ENCODE peak calls at places on chromosomes 1 and 21, in five cellular contexts. M is GM12878, D is HL-60, H is HepG2, T is K562. Z is an unnamed sample.

GRCh38 chr1:25080294-25081209 is 150.5 kb upstream of the RUNX3 start:
- DNase-seq in M (no peak), D (peak), H (no peak), T (peak), Z (no peak)

GRCh38 chr1:201759194-201759814 is 69.7 kb upstream of the IPO9 start:
- DNase-seq in M (no peak), D (no peak), H (no peak), T (no peak), Z (no peak)

GRCh38 chr1:23530089-23530749 is 814 bp downstream of the E2F2 start:
- DNase-seq in M (no peak), D (no peak), H (no peak), T (peak), Z (no peak)

GRCh38 chr1:229768232-229768631 is 142.2 kb downstream of the URB2 start:
- DNase-seq in M (no peak), D (no peak), H (no peak), T (no peak), Z (no peak)

GRCh38 chr1:209755926-209756607 is at the start of gene TRAF3IP3:
- DNase-seq in M (peak), D (peak), H (no peak), T (no peak), Z (no peak)

GRCh38 chr1:160987359-160988062 is 32.9 kb upstream of the ITLN2 start:
- DNase-seq in M (no peak), D (no peak), H (no peak), T (no peak), Z (no peak)

GRCh38 chr1:26121854-26122773 is 10.5 kb downstream of the PDIK1L start:
- DNase-seq in M (no peak), D (no peak), H (no peak), T (no peak), Z (peak)

GRCh38 chr1:155064109-155064812 is 721 bp downstream of the EFNA4 start:
- DNase-seq in M (no peak), D (no peak), H (peak), T (peak), Z (peak)

GRCh38 chr1:39639333-39640130 is at the start of gene HEYL:
- DNase-seq in M (no peak), D (peak), H (peak), T (peak), Z (no peak)

GRCh38 chr1:182315157-182315556 is 76.4 kb downstream of the GLUL start:
- DNase-seq in M (no peak), D (no peak), H (no peak), T (peak), Z (no peak)

GRCh38 chr1:233627376-233627775 is 13.5 kb downstream of the KCNK1 start:
- DNase-seq in M (no peak), D (no peak), H (no peak), T (no peak), Z (no peak)

GRCh38 chr1:58909162-58909560 is 125.3 kb upstream of the JUN start:
- DNase-seq in M (no peak), D (no peak), H (no peak), T (no peak), Z (no peak)

GRCh38 chr1:166905136-166905535 is 29.1 kb upstream of the TADA1 start:
- DNase-seq in M (no peak), D (no peak), H (no peak), T (no peak), Z (no peak)

GRCh38 chr21:45401054-45401518 is 3.9 kb upstream of the COL18A1 start:
- DNase-seq in M (no peak), D (no peak), H (no peak), T (no peak), Z (no peak)

GRCh38 chr1:182113879-182114626 is 52.5 kb upstream of the ZNF648 start:
- DNase-seq in M (no peak), D (no peak), H (peak), T (no peak), Z (no peak)

GRCh38 chr1:203306089-203306969 is 1.0 kb downstream of the BTG2 start:
- DNase-seq in M (no peak), D (peak), H (peak), T (peak), Z (peak)

GRCh38 chr1:25837253-25837875 is 17.6 kb downstream of the MTFR1L start:
- DNase-seq in M (no peak), D (no peak), H (peak), T (no peak), Z (no peak)

GRCh38 chr1:7538849-7539771 is 232.0 kb upstream of the VAMP3 start:
- DNase-seq in M (no peak), D (no peak), H (no peak), T (no peak), Z (peak)

GRCh38 chr1:67831850-67832513 is 1.3 kb downstream of the GNG12 start:
- DNase-seq in M (no peak), D (no peak), H (no peak), T (peak), Z (peak)

GRCh38 chr1:229538945-229539344 is 19.6 kb downstream of the ABCB10 start:
- DNase-seq in M (no peak), D (no peak), H (no peak), T (no peak), Z (no peak)

GRCh38 chr1:25873120-25873519 is 2.4 kb downstream of the PAQR7 start:
- DNase-seq in M (no peak), D (no peak), H (peak), T (peak), Z (no peak)

GRCh38 chr1:52195161-52195560 is 53.3 kb downstream of the ZFYVE9 start:
- DNase-seq in M (no peak), D (no peak), H (no peak), T (no peak), Z (no peak)

GRCh38 chr21:36297938-36298572 is 21.9 kb upstream of the MORC3 start:
- DNase-seq in M (peak), D (peak), H (peak), T (peak), Z (no peak)

GRCh38 chr1:113898243-113898814 is 6.3 kb downstream of the AP4B1 start:
- DNase-seq in M (no peak), D (no peak), H (no peak), T (no peak), Z (no peak)

GRCh38 chr21:45410151-45410864 is 5.3 kb downstream of the COL18A1 start:
- DNase-seq in M (no peak), D (no peak), H (peak), T (peak), Z (no peak)

DNA sequence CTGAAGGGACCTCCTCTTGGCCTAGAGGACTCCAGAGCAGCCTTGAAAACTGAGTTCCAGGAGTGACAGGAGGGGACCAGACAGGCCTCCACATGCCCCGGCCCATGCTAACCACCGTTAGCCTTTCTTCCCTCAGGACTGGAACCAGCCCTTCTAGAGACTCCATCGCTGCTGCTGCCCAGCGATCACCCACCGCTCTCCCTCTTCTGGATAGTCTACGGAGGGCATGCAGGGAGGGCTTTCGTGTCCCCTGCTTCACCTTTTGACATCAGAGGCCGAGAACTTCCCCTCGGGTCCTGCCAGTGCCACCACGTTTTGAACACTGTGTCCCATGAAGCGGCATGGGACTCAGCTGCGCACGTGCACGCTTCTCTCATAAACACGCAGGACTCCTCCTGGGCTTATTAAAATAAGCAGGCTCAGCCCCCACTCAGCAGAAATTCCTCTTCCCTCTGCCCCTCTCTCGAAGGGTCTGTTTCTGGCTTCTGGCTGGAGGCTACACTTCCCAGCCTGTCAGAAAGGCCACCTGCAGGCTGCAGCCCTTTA is 26.6 kb downstream of the NPHP4 start:
- DNase-seq in M (no peak), D (no peak), H (no peak), T (no peak), Z (no peak)
- TF ChIP-seq GABPA in M (no peak), D (no peak), H (no peak), T (no peak), Z (no peak)

DNA sequence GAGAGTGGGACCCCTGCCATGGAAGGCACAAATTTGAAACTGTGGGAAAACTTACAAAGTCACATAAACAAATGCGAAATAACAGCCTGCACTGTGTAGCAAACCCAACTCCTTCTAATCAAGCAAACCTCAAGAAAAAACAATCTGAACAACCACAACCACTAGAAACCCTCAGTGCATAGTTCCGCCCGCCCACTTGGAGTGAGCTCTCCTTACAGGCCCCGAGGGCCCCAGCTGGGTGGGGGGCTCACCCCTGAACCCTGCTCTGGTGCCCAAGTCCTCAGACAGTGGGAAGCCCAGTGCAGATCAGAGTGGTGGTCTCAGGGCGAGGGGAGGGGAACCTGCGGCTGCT is 937 bp upstream of the MXRA8 start:
- DNase-seq in M (no peak), D (no peak), H (no peak), T (no peak), Z (no peak)
- TF ChIP-seq GABPA in M (no peak), D (no peak), H (no peak), T (no peak), Z (no peak)

GRCh38 chr1:41328011-41328615 is 33.1 kb upstream of the FOXO6 start:
- DNase-seq in M (no peak), D (no peak), H (no peak), T (no peak), Z (no peak)

GRCh38 chr1:41328780-41329640 is 32.2 kb upstream of the FOXO6 start:
- DNase-seq in M (no peak), D (no peak), H (no peak), T (no peak), Z (no peak)

GRCh38 chr1:41331546-41331917 is 29.7 kb upstream of the FOXO6 start:
- DNase-seq in M (no peak), D (no peak), H (no peak), T (no peak), Z (no peak)

GRCh38 chr1:41330588-41331545 is 30.4 kb upstream of the FOXO6 start:
- DNase-seq in M (no peak), D (peak), H (no peak), T (peak), Z (no peak)

GRCh38 chr1:41329662-41330587 is 31.3 kb upstream of the FOXO6 start:
- DNase-seq in M (no peak), D (no peak), H (no peak), T (no peak), Z (no peak)
- TF ChIP-seq GABPA in M (no peak), D (no peak), H (no peak), T (no peak), Z (no peak)

GRCh38 chr1:207430602-207431001 is 23.5 kb upstream of the CR2 start:
- DNase-seq in M (peak), D (no peak), H (no peak), T (no peak), Z (no peak)
- TF ChIP-seq GABPA in M (no peak), D (no peak), H (no peak), T (no peak), Z (no peak)

DNA sequence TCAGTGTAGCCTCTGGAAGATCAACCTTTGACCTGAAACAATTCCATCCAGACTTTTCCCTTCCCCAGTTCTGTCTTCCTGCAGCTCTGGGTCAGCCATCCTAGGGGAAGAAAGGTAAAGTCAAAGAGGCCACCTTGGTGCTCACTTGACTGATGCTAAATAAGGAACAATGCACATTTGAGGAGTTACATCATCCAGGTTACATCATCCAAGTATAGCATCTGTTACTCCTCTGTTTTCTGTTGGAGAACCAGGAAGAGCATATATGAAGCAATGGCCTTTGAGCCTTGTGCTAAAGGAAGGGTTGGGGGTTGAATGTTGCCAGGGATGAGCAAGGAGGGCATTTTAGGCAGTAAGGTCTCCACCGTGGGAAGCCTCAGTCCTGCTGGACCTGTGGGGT is 3.1 kb upstream of the DSCAM start:
- DNase-seq in M (no peak), D (peak), H (no peak), T (no peak), Z (no peak)
- TF ChIP-seq GABPA in M (no peak), D (no peak), H (no peak), T (no peak), Z (no peak)

GRCh38 chr21:31205412-31205811 is 138.6 kb downstream of the TIAM1 start:
- DNase-seq in M (no peak), D (no peak), H (no peak), T (no peak), Z (no peak)
- TF ChIP-seq GABPA in M (no peak), D (no peak), H (no peak), T (no peak), Z (no peak)

GRCh38 chr1:45973106-45973505 is 159.3 kb downstream of the PIK3R3 start:
- DNase-seq in M (no peak), D (no peak), H (no peak), T (no peak), Z (no peak)

GRCh38 chr1:45976623-45977022 is 155.8 kb downstream of the PIK3R3 start:
- DNase-seq in M (no peak), D (no peak), H (no peak), T (no peak), Z (no peak)

GRCh38 chr1:45971922-45972321 is 160.5 kb downstream of the PIK3R3 start:
- DNase-seq in M (no peak), D (no peak), H (no peak), T (no peak), Z (no peak)

GRCh38 chr1:45972621-45973020 is 159.8 kb downstream of the PIK3R3 start:
- DNase-seq in M (no peak), D (no peak), H (no peak), T (no peak), Z (no peak)

DNA sequence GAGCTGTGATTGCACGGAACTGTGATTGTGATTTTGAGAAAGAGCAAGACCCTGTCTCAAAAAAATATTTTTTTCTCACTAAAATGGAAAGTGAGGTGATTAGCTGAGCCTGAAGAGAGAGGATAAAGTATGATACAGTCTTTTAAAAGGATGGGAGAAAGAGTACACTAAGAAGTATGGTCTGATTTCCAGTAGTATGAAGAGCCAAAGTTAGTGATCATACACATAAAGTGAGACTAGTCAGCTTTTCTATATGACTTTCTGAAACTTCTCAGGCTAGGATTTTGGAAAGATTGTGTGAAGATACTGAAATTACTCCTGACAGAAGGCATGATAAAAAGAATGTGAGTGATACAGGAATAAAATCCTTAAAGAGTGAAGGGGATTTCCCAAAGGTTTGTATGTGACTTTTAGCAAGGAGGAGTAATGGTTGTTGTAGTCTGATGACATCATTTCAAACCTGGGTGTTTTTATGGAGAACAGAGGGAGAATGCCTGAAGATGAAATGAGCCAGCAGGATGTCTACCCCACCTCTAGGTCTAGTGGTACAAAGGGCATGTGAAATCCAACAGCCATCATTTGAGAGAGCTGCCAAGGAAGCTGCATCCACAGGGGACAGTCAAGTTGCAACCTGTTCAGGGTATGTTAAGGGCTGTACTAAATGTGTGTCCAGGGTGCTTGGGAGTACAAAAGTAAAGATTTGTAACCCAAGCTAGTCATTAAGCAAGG is 157.7 kb downstream of the PIK3R3 start:
- DNase-seq in M (no peak), D (no peak), H (peak), T (no peak), Z (no peak)
- TF ChIP-seq GABPA in M (no peak), D (no peak), H (no peak), T (no peak), Z (no peak)

GRCh38 chr1:12113433-12114339 is 50.6 kb downstream of the TNFRSF8 start:
- DNase-seq in M (no peak), D (no peak), H (no peak), T (no peak), Z (no peak)
- TF ChIP-seq GABPA in M (no peak), D (no peak), H (no peak), T (no peak), Z (no peak)

GRCh38 chr1:17216078-17216477 is 11.2 kb downstream of the PADI1 start:
- DNase-seq in M (no peak), D (no peak), H (no peak), T (no peak), Z (no peak)

GRCh38 chr1:17212487-17213121 is 7.7 kb downstream of the PADI1 start:
- DNase-seq in M (no peak), D (peak), H (no peak), T (no peak), Z (peak)

GRCh38 chr1:17213433-17214148 is 8.7 kb downstream of the PADI1 start:
- DNase-seq in M (no peak), D (no peak), H (no peak), T (no peak), Z (no peak)

GRCh38 chr1:17215545-17215890 is 10.6 kb downstream of the PADI1 start:
- DNase-seq in M (no peak), D (no peak), H (no peak), T (no peak), Z (no peak)

GRCh38 chr1:17214876-17215544 is 10.1 kb downstream of the PADI1 start:
- DNase-seq in M (no peak), D (no peak), H (no peak), T (no peak), Z (no peak)
- TF ChIP-seq GABPA in M (no peak), D (no peak), H (no peak), T (no peak), Z (no peak)

GRCh38 chr1:223076382-223076781 is 66.7 kb downstream of the TLR5 start:
- DNase-seq in M (no peak), D (no peak), H (no peak), T (no peak), Z (no peak)
- TF ChIP-seq GABPA in M (no peak), D (no peak), H (no peak), T (no peak), Z (no peak)